ENCODE peak calls at places on chromosome 6, in six cellular contexts. One of them, this sample, is unnamed.

GRCh38 chr6:140671926-140672325 is 1297.5 kb upstream of the CITED2 start:
- DNase-seq in ascending aorta: no peak
- DNase-seq in foreskin keratinocyte: peak
- DNase-seq in type B pancreatic cell: no peak
- DNase-seq in HFFc6: no peak
- DNase-seq in fibroblast of lung: no peak
- DNase-seq in this sample: no peak

GRCh38 chr6:44133003-44133931 is 5.9 kb downstream of the TMEM63B start:
- DNase-seq in ascending aorta: peak
- DNase-seq in foreskin keratinocyte: no peak
- DNase-seq in type B pancreatic cell: no peak
- DNase-seq in HFFc6: peak
- DNase-seq in fibroblast of lung: peak
- DNase-seq in this sample: peak

GRCh38 chr6:44129841-44130322 is 2.5 kb downstream of the TMEM63B start:
- DNase-seq in ascending aorta: no peak
- DNase-seq in foreskin keratinocyte: no peak
- DNase-seq in type B pancreatic cell: no peak
- DNase-seq in HFFc6: no peak
- DNase-seq in fibroblast of lung: no peak
- DNase-seq in this sample: no peak

GRCh38 chr6:3721810-3722209 is 29.7 kb downstream of the PXDC1 start:
- DNase-seq in ascending aorta: no peak
- DNase-seq in foreskin keratinocyte: no peak
- DNase-seq in type B pancreatic cell: no peak
- DNase-seq in HFFc6: no peak
- DNase-seq in fibroblast of lung: no peak
- DNase-seq in this sample: no peak

GRCh38 chr6:3500262-3501001 is 43.6 kb upstream of the SLC22A23 start:
- DNase-seq in ascending aorta: no peak
- DNase-seq in foreskin keratinocyte: peak
- DNase-seq in type B pancreatic cell: no peak
- DNase-seq in HFFc6: peak
- DNase-seq in fibroblast of lung: peak
- DNase-seq in this sample: no peak

GRCh38 chr6:143810745-143811144 is 32.4 kb upstream of the LTV1 start:
- DNase-seq in ascending aorta: no peak
- DNase-seq in foreskin keratinocyte: no peak
- DNase-seq in type B pancreatic cell: no peak
- DNase-seq in HFFc6: no peak
- DNase-seq in fibroblast of lung: no peak
- DNase-seq in this sample: no peak

GRCh38 chr6:149236584-149236983 is 80.9 kb upstream of the TAB2 start:
- DNase-seq in ascending aorta: no peak
- DNase-seq in foreskin keratinocyte: no peak
- DNase-seq in type B pancreatic cell: no peak
- DNase-seq in HFFc6: no peak
- DNase-seq in fibroblast of lung: peak
- DNase-seq in this sample: no peak

GRCh38 chr6:119299694-119300093 is 49.9 kb downstream of the MAN1A1 start:
- DNase-seq in ascending aorta: no peak
- DNase-seq in foreskin keratinocyte: no peak
- DNase-seq in type B pancreatic cell: no peak
- DNase-seq in HFFc6: no peak
- DNase-seq in fibroblast of lung: no peak
- DNase-seq in this sample: no peak

GRCh38 chr6:113630738-113631535 is 226.2 kb upstream of the MARCKS start:
- DNase-seq in ascending aorta: no peak
- DNase-seq in foreskin keratinocyte: no peak
- DNase-seq in type B pancreatic cell: no peak
- DNase-seq in HFFc6: peak
- DNase-seq in fibroblast of lung: peak
- DNase-seq in this sample: no peak

GRCh38 chr6:105001906-105002305 is 45.0 kb downstream of the LIN28B start:
- DNase-seq in ascending aorta: no peak
- DNase-seq in foreskin keratinocyte: no peak
- DNase-seq in type B pancreatic cell: no peak
- DNase-seq in HFFc6: no peak
- DNase-seq in fibroblast of lung: no peak
- DNase-seq in this sample: peak

GRCh38 chr6:141548969-141549368 is 583.8 kb upstream of the GJE1 start:
- DNase-seq in ascending aorta: no peak
- DNase-seq in foreskin keratinocyte: peak
- DNase-seq in type B pancreatic cell: no peak
- DNase-seq in HFFc6: no peak
- DNase-seq in fibroblast of lung: peak
- DNase-seq in this sample: no peak

GRCh38 chr6:75747985-75748742 is 875 bp upstream of the MYO6 start:
- DNase-seq in ascending aorta: no peak
- DNase-seq in foreskin keratinocyte: peak
- DNase-seq in type B pancreatic cell: no peak
- DNase-seq in HFFc6: no peak
- DNase-seq in fibroblast of lung: no peak
- DNase-seq in this sample: no peak

GRCh38 chr6:20401403-20402180 is at the start of gene E2F3:
- DNase-seq in ascending aorta: peak
- DNase-seq in foreskin keratinocyte: peak
- DNase-seq in type B pancreatic cell: peak
- DNase-seq in HFFc6: peak
- DNase-seq in fibroblast of lung: peak
- DNase-seq in this sample: peak

GRCh38 chr6:113755449-113756289 is 101.5 kb upstream of the MARCKS start:
- DNase-seq in ascending aorta: no peak
- DNase-seq in foreskin keratinocyte: no peak
- DNase-seq in type B pancreatic cell: no peak
- DNase-seq in HFFc6: no peak
- DNase-seq in fibroblast of lung: no peak
- DNase-seq in this sample: no peak

DNA sequence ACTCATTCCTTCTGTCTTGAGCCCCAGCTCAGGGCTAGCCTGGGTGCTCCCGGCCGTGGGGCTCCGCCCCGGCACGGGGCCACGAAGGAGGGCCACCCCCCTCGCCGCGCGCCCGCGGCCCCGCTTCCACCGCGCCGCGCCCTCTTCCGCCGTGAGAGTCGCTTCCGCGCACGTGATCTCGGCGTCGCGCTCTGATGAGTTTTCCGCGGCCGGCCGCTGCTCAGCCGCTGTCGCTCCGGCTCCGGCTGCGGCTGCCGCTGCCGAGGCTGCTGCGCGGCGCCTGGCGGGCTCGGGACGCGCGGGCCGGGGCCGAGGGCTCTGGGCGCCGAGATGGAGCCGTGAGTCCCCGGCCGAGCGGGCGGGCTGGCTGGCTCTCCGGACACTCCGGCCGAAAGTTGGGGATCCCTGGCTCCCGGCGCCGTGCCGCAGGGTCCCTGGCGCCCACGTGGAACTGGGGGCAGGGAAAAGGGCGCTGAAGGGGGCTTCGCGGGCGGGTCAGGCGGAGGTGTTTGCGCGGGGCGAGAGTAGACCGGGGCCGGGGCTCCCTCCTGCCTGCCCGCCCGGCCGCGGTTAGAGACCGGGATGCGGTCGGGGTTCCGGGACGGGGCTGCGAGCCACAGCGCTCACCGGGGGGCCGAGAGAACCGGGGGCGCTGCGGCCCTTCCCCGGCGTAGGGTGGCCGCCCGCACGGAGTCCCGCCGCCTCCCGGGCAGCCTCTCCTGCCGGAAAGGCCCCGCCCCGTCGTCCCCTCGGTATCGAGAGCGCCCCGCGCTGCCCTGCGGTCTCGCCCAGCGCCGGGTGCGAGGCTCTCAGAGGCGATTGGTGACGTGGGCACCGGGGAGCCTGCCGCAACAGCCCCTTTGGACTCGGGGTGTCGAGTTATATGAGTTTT is at the start of gene TMEM181:
- DNase-seq in ascending aorta: peak
- DNase-seq in foreskin keratinocyte: no peak
- DNase-seq in type B pancreatic cell: peak
- DNase-seq in HFFc6: peak
- DNase-seq in fibroblast of lung: peak
- DNase-seq in this sample: peak
- TF ChIP-seq CTCF in ascending aorta: no peak
- TF ChIP-seq CTCF in foreskin keratinocyte: peak
- TF ChIP-seq CTCF in type B pancreatic cell: peak
- TF ChIP-seq CTCF in HFFc6: no peak
- TF ChIP-seq CTCF in fibroblast of lung: no peak
- TF ChIP-seq CTCF in this sample: no peak

GRCh38 chr6:123393333-123393732 is 243.4 kb downstream of the TRDN start:
- DNase-seq in ascending aorta: no peak
- DNase-seq in foreskin keratinocyte: no peak
- DNase-seq in type B pancreatic cell: no peak
- DNase-seq in HFFc6: no peak
- DNase-seq in fibroblast of lung: peak
- DNase-seq in this sample: no peak
- TF ChIP-seq CTCF in ascending aorta: no peak
- TF ChIP-seq CTCF in foreskin keratinocyte: peak
- TF ChIP-seq CTCF in type B pancreatic cell: peak
- TF ChIP-seq CTCF in HFFc6: peak
- TF ChIP-seq CTCF in fibroblast of lung: no peak
- TF ChIP-seq CTCF in this sample: peak

GRCh38 chr6:55511124-55511820 is 67.7 kb downstream of the HMGCLL1 start:
- DNase-seq in ascending aorta: no peak
- DNase-seq in foreskin keratinocyte: no peak
- DNase-seq in type B pancreatic cell: no peak
- DNase-seq in HFFc6: no peak
- DNase-seq in fibroblast of lung: no peak
- DNase-seq in this sample: no peak

GRCh38 chr6:55512904-55513303 is 66.1 kb downstream of the HMGCLL1 start:
- DNase-seq in ascending aorta: no peak
- DNase-seq in foreskin keratinocyte: no peak
- DNase-seq in type B pancreatic cell: no peak
- DNase-seq in HFFc6: no peak
- DNase-seq in fibroblast of lung: no peak
- DNase-seq in this sample: no peak
- TF ChIP-seq CTCF in ascending aorta: no peak
- TF ChIP-seq CTCF in foreskin keratinocyte: no peak
- TF ChIP-seq CTCF in type B pancreatic cell: no peak
- TF ChIP-seq CTCF in HFFc6: peak
- TF ChIP-seq CTCF in fibroblast of lung: no peak
- TF ChIP-seq CTCF in this sample: no peak

DNA sequence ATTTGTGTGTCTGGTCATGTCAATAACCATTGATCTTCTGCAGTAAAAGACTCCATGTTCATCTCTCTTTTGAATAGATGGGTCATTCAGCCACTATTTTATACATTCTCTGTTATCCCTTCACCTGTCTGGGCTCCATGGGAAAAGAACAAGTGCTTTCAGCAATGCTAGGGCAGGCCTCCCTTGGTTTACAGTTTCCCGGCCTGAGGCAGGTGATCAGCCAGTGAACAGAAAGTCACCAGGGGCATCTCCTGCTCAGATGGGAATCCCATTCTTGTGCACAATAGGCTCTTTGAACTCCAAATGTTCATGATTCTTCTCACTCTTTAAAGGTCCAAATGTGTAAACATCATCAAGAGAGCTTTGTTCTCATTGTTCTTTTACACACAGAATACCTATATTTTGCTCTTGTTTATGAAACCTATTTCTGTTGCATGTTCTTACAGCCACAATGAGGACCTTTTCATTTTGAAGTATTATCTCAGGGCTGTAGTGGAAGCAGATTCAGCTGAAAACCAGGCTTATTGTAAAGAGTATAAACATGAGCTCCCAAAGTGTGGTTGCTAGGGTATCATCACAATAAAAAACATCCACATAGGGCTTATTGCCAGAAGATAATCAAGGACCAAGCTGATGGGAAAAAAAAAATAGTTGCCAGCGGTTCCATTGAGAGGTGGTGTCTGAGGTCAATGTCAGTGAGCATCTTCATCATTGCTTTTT is 267.1 kb upstream of the SGK1 start:
- DNase-seq in ascending aorta: no peak
- DNase-seq in foreskin keratinocyte: no peak
- DNase-seq in type B pancreatic cell: no peak
- DNase-seq in HFFc6: no peak
- DNase-seq in fibroblast of lung: peak
- DNase-seq in this sample: no peak
- TF ChIP-seq CTCF in ascending aorta: no peak
- TF ChIP-seq CTCF in foreskin keratinocyte: no peak
- TF ChIP-seq CTCF in type B pancreatic cell: no peak
- TF ChIP-seq CTCF in HFFc6: no peak
- TF ChIP-seq CTCF in fibroblast of lung: no peak
- TF ChIP-seq CTCF in this sample: no peak

GRCh38 chr6:134577998-134578397 is 260.1 kb upstream of the SGK1 start:
- DNase-seq in ascending aorta: no peak
- DNase-seq in foreskin keratinocyte: no peak
- DNase-seq in type B pancreatic cell: no peak
- DNase-seq in HFFc6: peak
- DNase-seq in fibroblast of lung: peak
- DNase-seq in this sample: no peak
- TF ChIP-seq CTCF in ascending aorta: no peak
- TF ChIP-seq CTCF in foreskin keratinocyte: peak
- TF ChIP-seq CTCF in type B pancreatic cell: peak
- TF ChIP-seq CTCF in HFFc6: peak
- TF ChIP-seq CTCF in fibroblast of lung: no peak
- TF ChIP-seq CTCF in this sample: peak

DNA sequence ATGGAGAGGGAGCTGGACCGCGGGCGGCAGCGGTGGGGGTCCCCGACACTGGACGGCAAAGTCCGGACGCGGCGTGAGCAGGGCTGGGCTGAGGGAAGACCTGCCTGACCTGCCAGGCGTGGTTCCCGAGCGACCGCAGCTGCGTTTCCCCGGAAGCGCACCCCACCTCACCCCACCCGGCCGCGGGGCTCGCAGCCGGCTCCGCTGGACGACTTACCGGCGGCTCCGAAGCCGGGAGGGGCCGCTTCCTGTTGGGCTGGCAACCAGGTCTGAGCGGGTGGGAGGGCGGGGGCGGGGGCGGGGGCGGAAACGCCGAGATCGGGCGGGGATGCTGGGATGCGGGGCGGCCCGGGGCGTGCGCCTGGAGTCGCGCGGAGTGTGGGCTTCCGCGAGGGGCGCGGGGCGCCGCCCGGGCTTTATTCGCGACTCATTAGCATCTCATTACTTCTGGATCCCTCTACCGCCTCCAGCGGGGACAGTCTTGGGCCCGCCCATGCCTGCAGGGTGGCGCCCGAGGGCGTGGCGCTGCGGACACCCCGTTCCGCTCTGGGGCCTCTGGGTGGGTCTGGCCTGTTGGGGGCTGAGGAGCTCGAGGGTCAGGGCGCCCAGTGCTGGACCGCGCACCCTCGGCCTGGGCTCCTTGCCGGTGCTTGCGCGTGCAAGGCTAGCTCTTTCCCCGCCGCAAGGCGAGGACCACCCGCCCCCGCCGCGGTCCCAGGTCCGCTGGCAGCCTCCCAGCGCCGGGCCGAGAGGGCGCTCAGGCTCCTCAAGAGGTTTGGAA is at the start of gene MICAL1:
- DNase-seq in ascending aorta: peak
- DNase-seq in foreskin keratinocyte: no peak
- DNase-seq in type B pancreatic cell: no peak
- DNase-seq in HFFc6: peak
- DNase-seq in fibroblast of lung: peak
- DNase-seq in this sample: peak
- TF ChIP-seq CTCF in ascending aorta: peak
- TF ChIP-seq CTCF in foreskin keratinocyte: peak
- TF ChIP-seq CTCF in type B pancreatic cell: peak
- TF ChIP-seq CTCF in HFFc6: peak
- TF ChIP-seq CTCF in fibroblast of lung: no peak
- TF ChIP-seq CTCF in this sample: peak

This sample was measured in glutamatergic neuron.